ENCODE peak calls at places on chromosome 19, in seven cellular contexts. One of them, this sample, is unnamed.

GRCh38 chr19:14370169-14370998 is 10.9 kb upstream of the ADGRE5 start:
- DNase-seq in heart right ventricle: no peak
- DNase-seq in kidney tubule cell: no peak
- DNase-seq in pancreas: no peak
- DNase-seq in neural progenitor cell: no peak
- DNase-seq in GOT3: no peak
- DNase-seq in activated T-cell treated with anti-CD3 and anti-CD28 coated beads, Interleukin-2, amount 50 U/mL, for 24 hours: peak
- DNase-seq in this sample: no peak

GRCh38 chr19:19661675-19662251 is 1.7 kb downstream of the ATP13A1 start:
- DNase-seq in heart right ventricle: no peak
- DNase-seq in kidney tubule cell: no peak
- DNase-seq in pancreas: no peak
- DNase-seq in neural progenitor cell: peak
- DNase-seq in GOT3: no peak
- DNase-seq in activated T-cell treated with anti-CD3 and anti-CD28 coated beads, Interleukin-2, amount 50 U/mL, for 24 hours: no peak
- DNase-seq in this sample: peak

GRCh38 chr19:10872551-10873107 is 1.3 kb downstream of the CARM1 start:
- DNase-seq in heart right ventricle: no peak
- DNase-seq in kidney tubule cell: no peak
- DNase-seq in pancreas: no peak
- DNase-seq in neural progenitor cell: no peak
- DNase-seq in GOT3: no peak
- DNase-seq in activated T-cell treated with anti-CD3 and anti-CD28 coated beads, Interleukin-2, amount 50 U/mL, for 24 hours: peak
- DNase-seq in this sample: no peak

GRCh38 chr19:554817-555216 is 11.0 kb downstream of the GZMM start:
- DNase-seq in heart right ventricle: no peak
- DNase-seq in kidney tubule cell: no peak
- DNase-seq in pancreas: no peak
- DNase-seq in neural progenitor cell: no peak
- DNase-seq in GOT3: no peak
- DNase-seq in activated T-cell treated with anti-CD3 and anti-CD28 coated beads, Interleukin-2, amount 50 U/mL, for 24 hours: no peak
- DNase-seq in this sample: peak

GRCh38 chr19:3774621-3775373 is 2.8 kb upstream of the RAX2 start:
- DNase-seq in heart right ventricle: no peak
- DNase-seq in kidney tubule cell: no peak
- DNase-seq in pancreas: no peak
- DNase-seq in neural progenitor cell: peak
- DNase-seq in GOT3: no peak
- DNase-seq in activated T-cell treated with anti-CD3 and anti-CD28 coated beads, Interleukin-2, amount 50 U/mL, for 24 hours: no peak
- DNase-seq in this sample: no peak

GRCh38 chr19:38663957-38664502 is 16.6 kb downstream of the ACTN4 start:
- DNase-seq in heart right ventricle: peak
- DNase-seq in kidney tubule cell: no peak
- DNase-seq in pancreas: no peak
- DNase-seq in neural progenitor cell: no peak
- DNase-seq in GOT3: no peak
- DNase-seq in activated T-cell treated with anti-CD3 and anti-CD28 coated beads, Interleukin-2, amount 50 U/mL, for 24 hours: no peak
- DNase-seq in this sample: peak

GRCh38 chr19:28208745-28209144 is 1004.2 kb downstream of the UQCRFS1 start:
- DNase-seq in heart right ventricle: no peak
- DNase-seq in kidney tubule cell: peak
- DNase-seq in pancreas: no peak
- DNase-seq in neural progenitor cell: no peak
- DNase-seq in GOT3: no peak
- DNase-seq in activated T-cell treated with anti-CD3 and anti-CD28 coated beads, Interleukin-2, amount 50 U/mL, for 24 hours: no peak
- DNase-seq in this sample: no peak

GRCh38 chr19:46951236-46951986 is 68.2 kb upstream of the NPAS1 start:
- DNase-seq in heart right ventricle: no peak
- DNase-seq in kidney tubule cell: peak
- DNase-seq in pancreas: no peak
- DNase-seq in neural progenitor cell: no peak
- DNase-seq in GOT3: peak
- DNase-seq in activated T-cell treated with anti-CD3 and anti-CD28 coated beads, Interleukin-2, amount 50 U/mL, for 24 hours: no peak
- DNase-seq in this sample: peak

GRCh38 chr19:12847159-12848139 is 9.1 kb downstream of the MAST1 start:
- DNase-seq in heart right ventricle: peak
- DNase-seq in kidney tubule cell: peak
- DNase-seq in pancreas: peak
- DNase-seq in neural progenitor cell: peak
- DNase-seq in GOT3: peak
- DNase-seq in activated T-cell treated with anti-CD3 and anti-CD28 coated beads, Interleukin-2, amount 50 U/mL, for 24 hours: peak
- DNase-seq in this sample: peak

GRCh38 chr19:50722248-50723013 is 733 bp upstream of the CLEC11A start:
- DNase-seq in heart right ventricle: no peak
- DNase-seq in kidney tubule cell: no peak
- DNase-seq in pancreas: no peak
- DNase-seq in neural progenitor cell: no peak
- DNase-seq in GOT3: no peak
- DNase-seq in activated T-cell treated with anti-CD3 and anti-CD28 coated beads, Interleukin-2, amount 50 U/mL, for 24 hours: no peak
- DNase-seq in this sample: no peak

GRCh38 chr19:31301306-31301980 is 47.8 kb downstream of the TSHZ3 start:
- DNase-seq in heart right ventricle: no peak
- DNase-seq in kidney tubule cell: no peak
- DNase-seq in pancreas: no peak
- DNase-seq in neural progenitor cell: no peak
- DNase-seq in GOT3: no peak
- DNase-seq in activated T-cell treated with anti-CD3 and anti-CD28 coated beads, Interleukin-2, amount 50 U/mL, for 24 hours: no peak
- DNase-seq in this sample: no peak

GRCh38 chr19:954272-954671 is 28.4 kb downstream of the ARID3A start:
- DNase-seq in heart right ventricle: no peak
- DNase-seq in kidney tubule cell: no peak
- DNase-seq in pancreas: no peak
- DNase-seq in neural progenitor cell: no peak
- DNase-seq in GOT3: no peak
- DNase-seq in activated T-cell treated with anti-CD3 and anti-CD28 coated beads, Interleukin-2, amount 50 U/mL, for 24 hours: no peak
- DNase-seq in this sample: no peak

GRCh38 chr19:35253316-35254286 is 4.8 kb downstream of the LSR start:
- DNase-seq in heart right ventricle: no peak
- DNase-seq in kidney tubule cell: no peak
- DNase-seq in pancreas: no peak
- DNase-seq in neural progenitor cell: no peak
- DNase-seq in GOT3: no peak
- DNase-seq in activated T-cell treated with anti-CD3 and anti-CD28 coated beads, Interleukin-2, amount 50 U/mL, for 24 hours: peak
- DNase-seq in this sample: no peak

GRCh38 chr19:17468302-17469091 is 1.8 kb upstream of the SLC27A1 start:
- DNase-seq in heart right ventricle: peak
- DNase-seq in kidney tubule cell: no peak
- DNase-seq in pancreas: peak
- DNase-seq in neural progenitor cell: peak
- DNase-seq in GOT3: no peak
- DNase-seq in activated T-cell treated with anti-CD3 and anti-CD28 coated beads, Interleukin-2, amount 50 U/mL, for 24 hours: no peak
- DNase-seq in this sample: no peak

GRCh38 chr19:907183-907853 is 5.7 kb downstream of the R3HDM4 start:
- DNase-seq in heart right ventricle: no peak
- DNase-seq in kidney tubule cell: no peak
- DNase-seq in pancreas: no peak
- DNase-seq in neural progenitor cell: no peak
- DNase-seq in GOT3: no peak
- DNase-seq in activated T-cell treated with anti-CD3 and anti-CD28 coated beads, Interleukin-2, amount 50 U/mL, for 24 hours: no peak
- DNase-seq in this sample: no peak

GRCh38 chr19:50838239-50838638 is 4.9 kb upstream of the KLK15 start:
- DNase-seq in heart right ventricle: no peak
- DNase-seq in kidney tubule cell: no peak
- DNase-seq in pancreas: no peak
- DNase-seq in neural progenitor cell: peak
- DNase-seq in GOT3: no peak
- DNase-seq in activated T-cell treated with anti-CD3 and anti-CD28 coated beads, Interleukin-2, amount 50 U/mL, for 24 hours: no peak
- DNase-seq in this sample: no peak

GRCh38 chr19:15265849-15266248 is 33.6 kb upstream of the EPHX3 start:
- DNase-seq in heart right ventricle: peak
- DNase-seq in kidney tubule cell: peak
- DNase-seq in pancreas: peak
- DNase-seq in neural progenitor cell: no peak
- DNase-seq in GOT3: peak
- DNase-seq in activated T-cell treated with anti-CD3 and anti-CD28 coated beads, Interleukin-2, amount 50 U/mL, for 24 hours: no peak
- DNase-seq in this sample: peak

GRCh38 chr19:11375143-11375948 is 880 bp downstream of the SWSAP1 start:
- DNase-seq in heart right ventricle: peak
- DNase-seq in kidney tubule cell: peak
- DNase-seq in pancreas: peak
- DNase-seq in neural progenitor cell: peak
- DNase-seq in GOT3: no peak
- DNase-seq in activated T-cell treated with anti-CD3 and anti-CD28 coated beads, Interleukin-2, amount 50 U/mL, for 24 hours: peak
- DNase-seq in this sample: peak

GRCh38 chr19:18387395-18387794 is 1.4 kb downstream of the GDF15 start:
- DNase-seq in heart right ventricle: no peak
- DNase-seq in kidney tubule cell: no peak
- DNase-seq in pancreas: no peak
- DNase-seq in neural progenitor cell: no peak
- DNase-seq in GOT3: no peak
- DNase-seq in activated T-cell treated with anti-CD3 and anti-CD28 coated beads, Interleukin-2, amount 50 U/mL, for 24 hours: no peak
- DNase-seq in this sample: no peak

GRCh38 chr19:56823956-56824355 is 16.6 kb downstream of the PEG3 start:
- DNase-seq in heart right ventricle: no peak
- DNase-seq in kidney tubule cell: no peak
- DNase-seq in pancreas: no peak
- DNase-seq in neural progenitor cell: no peak
- DNase-seq in GOT3: no peak
- DNase-seq in activated T-cell treated with anti-CD3 and anti-CD28 coated beads, Interleukin-2, amount 50 U/mL, for 24 hours: no peak
- DNase-seq in this sample: no peak

GRCh38 chr19:13976446-13976845 is 24.1 kb downstream of the DCAF15 start:
- DNase-seq in heart right ventricle: no peak
- DNase-seq in kidney tubule cell: no peak
- DNase-seq in pancreas: no peak
- DNase-seq in neural progenitor cell: no peak
- DNase-seq in GOT3: no peak
- DNase-seq in activated T-cell treated with anti-CD3 and anti-CD28 coated beads, Interleukin-2, amount 50 U/mL, for 24 hours: no peak
- DNase-seq in this sample: no peak

GRCh38 chr19:46759817-46760333 is 13.6 kb upstream of the STRN4 start:
- DNase-seq in heart right ventricle: no peak
- DNase-seq in kidney tubule cell: no peak
- DNase-seq in pancreas: no peak
- DNase-seq in neural progenitor cell: no peak
- DNase-seq in GOT3: peak
- DNase-seq in activated T-cell treated with anti-CD3 and anti-CD28 coated beads, Interleukin-2, amount 50 U/mL, for 24 hours: no peak
- DNase-seq in this sample: no peak

GRCh38 chr19:55545913-55546495 is 661 bp upstream of the SBK3 start:
- DNase-seq in heart right ventricle: peak
- DNase-seq in kidney tubule cell: no peak
- DNase-seq in pancreas: no peak
- DNase-seq in neural progenitor cell: no peak
- DNase-seq in GOT3: no peak
- DNase-seq in activated T-cell treated with anti-CD3 and anti-CD28 coated beads, Interleukin-2, amount 50 U/mL, for 24 hours: no peak
- DNase-seq in this sample: no peak

GRCh38 chr19:38384209-38385027 is 3.4 kb downstream of the GGN start:
- DNase-seq in heart right ventricle: no peak
- DNase-seq in kidney tubule cell: no peak
- DNase-seq in pancreas: no peak
- DNase-seq in neural progenitor cell: peak
- DNase-seq in GOT3: no peak
- DNase-seq in activated T-cell treated with anti-CD3 and anti-CD28 coated beads, Interleukin-2, amount 50 U/mL, for 24 hours: no peak
- DNase-seq in this sample: no peak

GRCh38 chr19:32879741-32880140 is 10.2 kb upstream of the SLC7A9 start:
- DNase-seq in heart right ventricle: no peak
- DNase-seq in kidney tubule cell: no peak
- DNase-seq in pancreas: no peak
- DNase-seq in neural progenitor cell: no peak
- DNase-seq in GOT3: no peak
- DNase-seq in activated T-cell treated with anti-CD3 and anti-CD28 coated beads, Interleukin-2, amount 50 U/mL, for 24 hours: no peak
- DNase-seq in this sample: no peak

GRCh38 chr19:13120817-13121216 is 2.8 kb downstream of the NACC1 start:
- DNase-seq in heart right ventricle: no peak
- DNase-seq in kidney tubule cell: no peak
- DNase-seq in pancreas: no peak
- DNase-seq in neural progenitor cell: no peak
- DNase-seq in GOT3: no peak
- DNase-seq in activated T-cell treated with anti-CD3 and anti-CD28 coated beads, Interleukin-2, amount 50 U/mL, for 24 hours: no peak
- DNase-seq in this sample: no peak

GRCh38 chr19:871446-872265 is 12.2 kb downstream of the CFD start:
- DNase-seq in heart right ventricle: no peak
- DNase-seq in kidney tubule cell: no peak
- DNase-seq in pancreas: no peak
- DNase-seq in neural progenitor cell: peak
- DNase-seq in GOT3: no peak
- DNase-seq in activated T-cell treated with anti-CD3 and anti-CD28 coated beads, Interleukin-2, amount 50 U/mL, for 24 hours: no peak
- DNase-seq in this sample: peak

GRCh38 chr19:49932731-49933131 is 3.4 kb upstream of the NUP62 start:
- DNase-seq in heart right ventricle: no peak
- DNase-seq in kidney tubule cell: no peak
- DNase-seq in pancreas: no peak
- DNase-seq in neural progenitor cell: no peak
- DNase-seq in GOT3: no peak
- DNase-seq in activated T-cell treated with anti-CD3 and anti-CD28 coated beads, Interleukin-2, amount 50 U/mL, for 24 hours: peak
- DNase-seq in this sample: peak

GRCh38 chr19:10874019-10874418 is 2.7 kb downstream of the CARM1 start:
- DNase-seq in heart right ventricle: no peak
- DNase-seq in kidney tubule cell: no peak
- DNase-seq in pancreas: no peak
- DNase-seq in neural progenitor cell: no peak
- DNase-seq in GOT3: no peak
- DNase-seq in activated T-cell treated with anti-CD3 and anti-CD28 coated beads, Interleukin-2, amount 50 U/mL, for 24 hours: no peak
- DNase-seq in this sample: no peak

GRCh38 chr19:28010656-28011055 is 1202.3 kb downstream of the UQCRFS1 start:
- DNase-seq in heart right ventricle: no peak
- DNase-seq in kidney tubule cell: no peak
- DNase-seq in pancreas: peak
- DNase-seq in neural progenitor cell: no peak
- DNase-seq in GOT3: no peak
- DNase-seq in activated T-cell treated with anti-CD3 and anti-CD28 coated beads, Interleukin-2, amount 50 U/mL, for 24 hours: no peak
- DNase-seq in this sample: peak

GRCh38 chr19:35318679-35319448 is 10.1 kb upstream of the CD22 start:
- DNase-seq in heart right ventricle: peak
- DNase-seq in kidney tubule cell: peak
- DNase-seq in pancreas: peak
- DNase-seq in neural progenitor cell: no peak
- DNase-seq in GOT3: peak
- DNase-seq in activated T-cell treated with anti-CD3 and anti-CD28 coated beads, Interleukin-2, amount 50 U/mL, for 24 hours: no peak
- DNase-seq in this sample: peak

GRCh38 chr19:56811480-56811879 is 29.0 kb downstream of the PEG3 start:
- DNase-seq in heart right ventricle: no peak
- DNase-seq in kidney tubule cell: no peak
- DNase-seq in pancreas: no peak
- DNase-seq in neural progenitor cell: no peak
- DNase-seq in GOT3: no peak
- DNase-seq in activated T-cell treated with anti-CD3 and anti-CD28 coated beads, Interleukin-2, amount 50 U/mL, for 24 hours: no peak
- DNase-seq in this sample: no peak

GRCh38 chr19:54178581-54179261 is 5.8 kb upstream of the TMC4 start:
- DNase-seq in heart right ventricle: no peak
- DNase-seq in kidney tubule cell: no peak
- DNase-seq in pancreas: no peak
- DNase-seq in neural progenitor cell: peak
- DNase-seq in GOT3: no peak
- DNase-seq in activated T-cell treated with anti-CD3 and anti-CD28 coated beads, Interleukin-2, amount 50 U/mL, for 24 hours: peak
- DNase-seq in this sample: peak

GRCh38 chr19:29287061-29287460 is 74.1 kb upstream of the UQCRFS1 start:
- DNase-seq in heart right ventricle: no peak
- DNase-seq in kidney tubule cell: no peak
- DNase-seq in pancreas: no peak
- DNase-seq in neural progenitor cell: no peak
- DNase-seq in GOT3: no peak
- DNase-seq in activated T-cell treated with anti-CD3 and anti-CD28 coated beads, Interleukin-2, amount 50 U/mL, for 24 hours: no peak
- DNase-seq in this sample: no peak

GRCh38 chr19:10452726-10453620 is 32.6 kb downstream of the PDE4A start:
- DNase-seq in heart right ventricle: no peak
- DNase-seq in kidney tubule cell: no peak
- DNase-seq in pancreas: no peak
- DNase-seq in neural progenitor cell: no peak
- DNase-seq in GOT3: no peak
- DNase-seq in activated T-cell treated with anti-CD3 and anti-CD28 coated beads, Interleukin-2, amount 50 U/mL, for 24 hours: no peak
- DNase-seq in this sample: no peak

This sample was measured in mucosa of descending colon.